ENCODE peak calls at places on chromosomes 1 and 21, in five cellular contexts. One of them, this sample, is unnamed.

GRCh38 chr1:11602424-11602823 is 51.8 kb downstream of the FBXO2 start:
- DNase-seq in HepG2: no peak
- DNase-seq in K562: no peak
- DNase-seq in H1: no peak
- DNase-seq in HCT116: no peak
- DNase-seq in this sample: no peak

GRCh38 chr1:198686069-198686728 is 47.4 kb downstream of the PTPRC start:
- DNase-seq in HepG2: peak; percentile 8
- DNase-seq in K562: no peak
- DNase-seq in H1: no peak
- DNase-seq in HCT116: peak; percentile 26
- DNase-seq in this sample: no peak

GRCh38 chr1:222347627-222348026 is 200.3 kb downstream of the HHIPL2 start:
- DNase-seq in HepG2: no peak
- DNase-seq in K562: no peak
- DNase-seq in H1: no peak
- DNase-seq in HCT116: no peak
- DNase-seq in this sample: no peak

GRCh38 chr1:33974147-33974546 is 110.3 kb downstream of the HMGB4 start:
- DNase-seq in HepG2: no peak
- DNase-seq in K562: no peak
- DNase-seq in H1: no peak
- DNase-seq in HCT116: no peak
- DNase-seq in this sample: no peak

GRCh38 chr1:96598416-96599168 is 123.0 kb upstream of the PTBP2 start:
- DNase-seq in HepG2: no peak
- DNase-seq in K562: no peak
- DNase-seq in H1: no peak
- DNase-seq in HCT116: no peak
- DNase-seq in this sample: no peak

GRCh38 chr1:147171399-147172167 is 687 bp downstream of the PRKAB2 start:
- DNase-seq in HepG2: no peak
- DNase-seq in K562: peak; percentile 37
- DNase-seq in H1: no peak
- DNase-seq in HCT116: no peak
- DNase-seq in this sample: no peak

GRCh38 chr1:198880397-198880796 is 241.6 kb downstream of the PTPRC start:
- DNase-seq in HepG2: no peak
- DNase-seq in K562: no peak
- DNase-seq in H1: no peak
- DNase-seq in HCT116: peak; percentile 35
- DNase-seq in this sample: no peak

GRCh38 chr1:24443241-24443656 is 27.6 kb downstream of the NIPAL3 start:
- DNase-seq in HepG2: no peak
- DNase-seq in K562: no peak
- DNase-seq in H1: no peak
- DNase-seq in HCT116: no peak
- DNase-seq in this sample: no peak

GRCh38 chr1:230169454-230170152 is 102.6 kb downstream of the GALNT2 start:
- DNase-seq in HepG2: no peak
- DNase-seq in K562: no peak
- DNase-seq in H1: no peak
- DNase-seq in HCT116: no peak
- DNase-seq in this sample: peak; percentile 55

GRCh38 chr21:38027901-38028300 is 111.6 kb upstream of the KCNJ6 start:
- DNase-seq in HepG2: no peak
- DNase-seq in K562: peak; percentile 40
- DNase-seq in H1: no peak
- DNase-seq in HCT116: no peak
- DNase-seq in this sample: no peak

GRCh38 chr1:162856260-162856659 is 4.7 kb downstream of the CCDC190 start:
- DNase-seq in HepG2: no peak
- DNase-seq in K562: no peak
- DNase-seq in H1: no peak
- DNase-seq in HCT116: peak; percentile 50
- DNase-seq in this sample: no peak

GRCh38 chr1:161994153-161994814 is 29.4 kb downstream of the OLFML2B start:
- DNase-seq in HepG2: no peak
- DNase-seq in K562: no peak
- DNase-seq in H1: no peak
- DNase-seq in HCT116: no peak
- DNase-seq in this sample: no peak

GRCh38 chr21:24869862-24870261 is 737.4 kb downstream of the MRPL39 start:
- DNase-seq in HepG2: no peak
- DNase-seq in K562: no peak
- DNase-seq in H1: no peak
- DNase-seq in HCT116: no peak
- DNase-seq in this sample: no peak

GRCh38 chr1:65458730-65459396 is 38.4 kb downstream of the LEPR start:
- DNase-seq in HepG2: no peak
- DNase-seq in K562: no peak
- DNase-seq in H1: no peak
- DNase-seq in HCT116: no peak
- DNase-seq in this sample: no peak

GRCh38 chr1:171788696-171789095 is 7.2 kb downstream of the METTL13 start:
- DNase-seq in HepG2: no peak
- DNase-seq in K562: no peak
- DNase-seq in H1: no peak
- DNase-seq in HCT116: no peak
- DNase-seq in this sample: no peak

GRCh38 chr1:12003762-12004161 is 15.5 kb upstream of the MIIP start:
- DNase-seq in HepG2: no peak
- DNase-seq in K562: no peak
- DNase-seq in H1: no peak
- DNase-seq in HCT116: no peak
- DNase-seq in this sample: no peak

GRCh38 chr1:206757524-206758266 is 12.9 kb upstream of the IL19 start:
- DNase-seq in HepG2: no peak
- DNase-seq in K562: no peak
- DNase-seq in H1: no peak
- DNase-seq in HCT116: no peak
- DNase-seq in this sample: no peak

GRCh38 chr1:89719502-89720306 is 86.8 kb downstream of the LRRC8C start:
- DNase-seq in HepG2: no peak
- DNase-seq in K562: no peak
- DNase-seq in H1: no peak
- DNase-seq in HCT116: no peak
- DNase-seq in this sample: peak; percentile 80

GRCh38 chr1:31257213-31257612 is 17.5 kb upstream of the NKAIN1 start:
- DNase-seq in HepG2: no peak
- DNase-seq in K562: no peak
- DNase-seq in H1: no peak
- DNase-seq in HCT116: no peak
- DNase-seq in this sample: no peak

GRCh38 chr1:47231314-47232186 is 475 bp downstream of the TAL1 start:
- DNase-seq in HepG2: no peak
- DNase-seq in K562: peak; percentile 76
- DNase-seq in H1: no peak
- DNase-seq in HCT116: no peak
- DNase-seq in this sample: peak; percentile 1

GRCh38 chr1:12706061-12706460 is 9.8 kb upstream of the AADACL3 start:
- DNase-seq in HepG2: no peak
- DNase-seq in K562: no peak
- DNase-seq in H1: no peak
- DNase-seq in HCT116: no peak
- DNase-seq in this sample: no peak

GRCh38 chr1:229048221-229048620 is 222.7 kb upstream of the RAB4A start:
- DNase-seq in HepG2: no peak
- DNase-seq in K562: no peak
- DNase-seq in H1: no peak
- DNase-seq in HCT116: no peak
- DNase-seq in this sample: no peak

GRCh38 chr1:153612111-153612754 is 704 bp downstream of the S100A16 start:
- DNase-seq in HepG2: no peak
- DNase-seq in K562: no peak
- DNase-seq in H1: no peak
- DNase-seq in HCT116: no peak
- DNase-seq in this sample: no peak

GRCh38 chr1:26035959-26036755 is 9.8 kb downstream of the SLC30A2 start:
- DNase-seq in HepG2: peak; percentile 47
- DNase-seq in K562: peak; percentile 94
- DNase-seq in H1: no peak
- DNase-seq in HCT116: peak; percentile 26
- DNase-seq in this sample: peak; percentile 13

GRCh38 chr1:224730950-224731349 is 114.8 kb downstream of the CNIH3 start:
- DNase-seq in HepG2: no peak
- DNase-seq in K562: no peak
- DNase-seq in H1: no peak
- DNase-seq in HCT116: no peak
- DNase-seq in this sample: no peak

GRCh38 chr1:48056365-48056764 is 59.2 kb upstream of the TRABD2B start:
- DNase-seq in HepG2: no peak
- DNase-seq in K562: no peak
- DNase-seq in H1: no peak
- DNase-seq in HCT116: no peak
- DNase-seq in this sample: no peak

GRCh38 chr21:38840456-38841129 is 34.9 kb downstream of the ETS2 start:
- DNase-seq in HepG2: no peak
- DNase-seq in K562: no peak
- DNase-seq in H1: no peak
- DNase-seq in HCT116: no peak
- DNase-seq in this sample: no peak

GRCh38 chr1:156416993-156417699 is 48.1 kb downstream of the RHBG start:
- DNase-seq in HepG2: no peak
- DNase-seq in K562: no peak
- DNase-seq in H1: no peak
- DNase-seq in HCT116: no peak
- DNase-seq in this sample: no peak

GRCh38 chr1:44947060-44947773 is 39.2 kb downstream of the EIF2B3 start:
- DNase-seq in HepG2: no peak
- DNase-seq in K562: no peak
- DNase-seq in H1: no peak
- DNase-seq in HCT116: no peak
- DNase-seq in this sample: no peak

GRCh38 chr21:28447453-28447852 is 545.2 kb downstream of the LTN1 start:
- DNase-seq in HepG2: no peak
- DNase-seq in K562: no peak
- DNase-seq in H1: no peak
- DNase-seq in HCT116: no peak
- DNase-seq in this sample: no peak

GRCh38 chr1:154404984-154405761 is at the start of gene IL6R:
- DNase-seq in HepG2: peak; percentile 83
- DNase-seq in K562: peak; percentile 55
- DNase-seq in H1: no peak
- DNase-seq in HCT116: peak; percentile 82
- DNase-seq in this sample: no peak

GRCh38 chr1:91725961-91726704 is 159.8 kb downstream of the TGFBR3 start:
- DNase-seq in HepG2: peak; percentile 40
- DNase-seq in K562: no peak
- DNase-seq in H1: no peak
- DNase-seq in HCT116: no peak
- DNase-seq in this sample: no peak

GRCh38 chr1:169529068-169529642 is 43.4 kb upstream of the SLC19A2 start:
- DNase-seq in HepG2: no peak
- DNase-seq in K562: no peak
- DNase-seq in H1: peak; percentile 23
- DNase-seq in HCT116: peak; percentile 85
- DNase-seq in this sample: no peak

GRCh38 chr1:149978547-149979023 is 31.9 kb downstream of the OTUD7B start:
- DNase-seq in HepG2: peak; percentile 86
- DNase-seq in K562: no peak
- DNase-seq in H1: no peak
- DNase-seq in HCT116: no peak
- DNase-seq in this sample: no peak

GRCh38 chr1:51956528-51957509 is 33.7 kb downstream of the RAB3B start:
- DNase-seq in HepG2: no peak
- DNase-seq in K562: no peak
- DNase-seq in H1: no peak
- DNase-seq in HCT116: peak; percentile 15
- DNase-seq in this sample: no peak

GRCh38 chr1:179178965-179179364 is 50.5 kb downstream of the ABL2 start:
- DNase-seq in HepG2: no peak
- DNase-seq in K562: no peak
- DNase-seq in H1: no peak
- DNase-seq in HCT116: no peak
- DNase-seq in this sample: no peak

GRCh38 chr1:53561488-53562115 is 102.4 kb downstream of the DMRTB1 start:
- DNase-seq in HepG2: no peak
- DNase-seq in K562: no peak
- DNase-seq in H1: no peak
- DNase-seq in HCT116: no peak
- DNase-seq in this sample: no peak
- TF ChIP-seq MAX in HepG2: no peak
- TF ChIP-seq MAX in K562: no peak
- TF ChIP-seq MAX in H1: no peak
- TF ChIP-seq MAX in HCT116: no peak
- TF ChIP-seq MAX in this sample: no peak

GRCh38 chr1:174023438-174023837 is 1.3 kb upstream of the RC3H1 start:
- DNase-seq in HepG2: no peak
- DNase-seq in K562: no peak
- DNase-seq in H1: no peak
- DNase-seq in HCT116: peak; percentile 50
- DNase-seq in this sample: no peak
- TF ChIP-seq ZNF274 in HepG2: no peak
- TF ChIP-seq ZNF274 in K562: no peak
- TF ChIP-seq ZNF274 in H1: no peak
- TF ChIP-seq ZNF274 in HCT116: no peak
- TF ChIP-seq ZNF274 in this sample: no peak

DNA sequence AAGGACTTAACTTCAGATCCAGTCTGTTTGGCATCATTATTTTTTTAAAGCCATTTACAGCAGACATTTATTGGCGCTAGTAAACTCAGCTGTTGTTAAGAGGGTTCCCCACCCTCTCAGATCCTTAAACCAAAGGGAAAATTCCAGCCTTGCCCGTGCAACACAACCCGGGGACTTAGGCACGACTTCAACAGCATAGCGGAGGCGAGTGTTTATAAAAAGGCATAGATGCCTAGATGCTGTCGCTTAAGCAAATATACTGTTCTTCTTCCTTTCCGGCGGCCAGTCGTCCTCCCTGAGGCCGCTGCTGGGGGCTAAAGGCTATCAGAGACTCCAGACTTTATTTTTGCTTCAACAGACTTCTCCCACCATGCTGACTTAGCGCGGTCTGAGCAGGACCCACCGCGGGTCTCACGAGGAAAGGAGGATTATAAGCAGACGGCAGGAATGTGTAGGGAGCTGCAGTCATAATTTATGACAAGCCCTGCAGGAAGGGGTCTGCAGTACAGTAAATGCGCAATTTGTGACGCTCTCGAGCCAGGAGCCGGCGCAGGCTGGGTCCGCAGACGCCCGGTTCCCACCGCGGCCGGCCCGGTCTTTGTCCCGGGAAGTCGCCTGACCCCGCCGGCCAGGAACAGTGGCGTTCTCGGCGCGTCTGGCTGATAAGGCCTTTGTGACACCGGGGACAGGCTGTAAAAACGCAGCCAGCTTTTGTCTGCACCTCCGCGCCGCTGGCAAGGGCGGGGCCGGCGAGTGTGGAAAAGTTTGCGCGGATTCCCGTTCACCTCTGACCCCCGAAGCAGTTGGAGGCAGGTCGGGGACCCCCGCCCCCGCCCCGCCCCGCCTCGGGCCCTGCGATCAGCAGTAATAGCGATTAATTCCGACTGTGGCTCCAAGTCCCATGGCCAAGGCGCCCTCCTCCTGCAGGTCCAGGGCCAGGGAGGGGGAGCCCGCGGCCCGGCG is 61.2 kb upstream of the ARHGEF16 start:
- DNase-seq in HepG2: no peak
- DNase-seq in K562: no peak
- DNase-seq in H1: no peak
- DNase-seq in HCT116: no peak
- DNase-seq in this sample: no peak
- TF ChIP-seq MAX in HepG2: no peak
- TF ChIP-seq MAX in K562: no peak
- TF ChIP-seq MAX in H1: no peak
- TF ChIP-seq MAX in HCT116: no peak
- TF ChIP-seq MAX in this sample: no peak

GRCh38 chr1:208159542-208160258 is 84.5 kb downstream of the PLXNA2 start:
- DNase-seq in HepG2: no peak
- DNase-seq in K562: peak; percentile 38
- DNase-seq in H1: no peak
- DNase-seq in HCT116: no peak
- DNase-seq in this sample: no peak
- TF ChIP-seq ZNF274 in HepG2: no peak
- TF ChIP-seq ZNF274 in K562: no peak
- TF ChIP-seq ZNF274 in H1: no peak
- TF ChIP-seq ZNF274 in HCT116: no peak
- TF ChIP-seq ZNF274 in this sample: no peak

This sample was measured in GM12878.